ENCODE peak calls at places on chromosomes 11 and 22, in seven cellular contexts. One of them, this sample, is unnamed.

GRCh38 chr11:85595285-85595884 is 31.8 kb downstream of the DLG2 start:
- DNase-seq in K562: peak
- DNase-seq in H9: no peak
- DNase-seq in mesothelial cell of epicardium: no peak
- DNase-seq in GM20000: peak
- DNase-seq in transverse colon: no peak
- DNase-seq in AG09319: peak
- DNase-seq in this sample: no peak

GRCh38 chr22:23832226-23833016 is 6.4 kb downstream of the DERL3 start:
- DNase-seq in K562: no peak
- DNase-seq in AG09319: no peak
- DNase-seq in H9: no peak
- DNase-seq in mesothelial cell of epicardium: no peak
- DNase-seq in GM20000: no peak
- DNase-seq in transverse colon: no peak
- DNase-seq in this sample: no peak

GRCh38 chr11:92440701-92441338 is 216.2 kb downstream of the FAT3 start:
- DNase-seq in AG09319: no peak
- DNase-seq in transverse colon: no peak
- DNase-seq in H9: no peak
- DNase-seq in mesothelial cell of epicardium: no peak
- DNase-seq in K562: no peak
- DNase-seq in GM20000: no peak
- DNase-seq in this sample: no peak

GRCh38 chr11:94974178-94974577 is 669 bp downstream of the KDM4D start:
- DNase-seq in transverse colon: no peak
- DNase-seq in H9: no peak
- DNase-seq in mesothelial cell of epicardium: no peak
- DNase-seq in AG09319: no peak
- DNase-seq in K562: no peak
- DNase-seq in GM20000: no peak
- DNase-seq in this sample: no peak

GRCh38 chr11:8102296-8102915 is 21.4 kb downstream of the TUB start:
- DNase-seq in transverse colon: no peak
- DNase-seq in AG09319: no peak
- DNase-seq in K562: no peak
- DNase-seq in GM20000: no peak
- DNase-seq in H9: no peak
- DNase-seq in mesothelial cell of epicardium: no peak
- DNase-seq in this sample: no peak

GRCh38 chr11:48170840-48171233 is 45.8 kb upstream of the OR4B1 start:
- DNase-seq in H9: no peak
- DNase-seq in mesothelial cell of epicardium: no peak
- DNase-seq in transverse colon: no peak
- DNase-seq in AG09319: peak
- DNase-seq in GM20000: no peak
- DNase-seq in K562: no peak
- DNase-seq in this sample: no peak

GRCh38 chr11:65131895-65132237 is 2.5 kb downstream of the SYVN1 start:
- DNase-seq in GM20000: no peak
- DNase-seq in H9: no peak
- DNase-seq in mesothelial cell of epicardium: no peak
- DNase-seq in K562: no peak
- DNase-seq in AG09319: no peak
- DNase-seq in transverse colon: no peak
- DNase-seq in this sample: no peak

GRCh38 chr11:82814379-82814778 is 80.7 kb upstream of the FAM181B start:
- DNase-seq in transverse colon: no peak
- DNase-seq in K562: no peak
- DNase-seq in mesothelial cell of epicardium: no peak
- DNase-seq in GM20000: no peak
- DNase-seq in AG09319: no peak
- DNase-seq in H9: no peak
- DNase-seq in this sample: no peak

GRCh38 chr11:27482793-27483192 is 10.2 kb upstream of the LGR4 start:
- DNase-seq in K562: no peak
- DNase-seq in AG09319: no peak
- DNase-seq in mesothelial cell of epicardium: no peak
- DNase-seq in transverse colon: no peak
- DNase-seq in GM20000: no peak
- DNase-seq in H9: no peak
- DNase-seq in this sample: no peak

GRCh38 chr11:124638500-124638899 is 15.8 kb downstream of the TBRG1 start:
- DNase-seq in K562: peak
- DNase-seq in mesothelial cell of epicardium: no peak
- DNase-seq in GM20000: no peak
- DNase-seq in H9: no peak
- DNase-seq in AG09319: no peak
- DNase-seq in transverse colon: no peak
- DNase-seq in this sample: no peak

GRCh38 chr22:35597692-35598395 is 19.3 kb downstream of the MB start:
- DNase-seq in transverse colon: no peak
- DNase-seq in mesothelial cell of epicardium: no peak
- DNase-seq in GM20000: no peak
- DNase-seq in H9: no peak
- DNase-seq in K562: no peak
- DNase-seq in AG09319: no peak
- DNase-seq in this sample: no peak

GRCh38 chr11:66607126-66607834 is 9.2 kb upstream of the RBM14 start:
- DNase-seq in mesothelial cell of epicardium: no peak
- DNase-seq in GM20000: no peak
- DNase-seq in H9: no peak
- DNase-seq in AG09319: peak
- DNase-seq in transverse colon: peak
- DNase-seq in K562: no peak
- DNase-seq in this sample: peak

GRCh38 chr11:133697603-133698002 is 147.7 kb downstream of the SPATA19 start:
- DNase-seq in transverse colon: no peak
- DNase-seq in mesothelial cell of epicardium: no peak
- DNase-seq in AG09319: no peak
- DNase-seq in K562: no peak
- DNase-seq in H9: peak
- DNase-seq in GM20000: no peak
- DNase-seq in this sample: no peak

GRCh38 chr11:94151903-94152677 is 23.4 kb downstream of the PANX1 start:
- DNase-seq in transverse colon: no peak
- DNase-seq in H9: peak
- DNase-seq in K562: peak
- DNase-seq in AG09319: no peak
- DNase-seq in mesothelial cell of epicardium: no peak
- DNase-seq in GM20000: no peak
- DNase-seq in this sample: no peak

GRCh38 chr11:56509439-56509838 is 18.3 kb upstream of the OR5M8 start:
- DNase-seq in GM20000: no peak
- DNase-seq in K562: no peak
- DNase-seq in transverse colon: peak
- DNase-seq in H9: no peak
- DNase-seq in AG09319: no peak
- DNase-seq in mesothelial cell of epicardium: no peak
- DNase-seq in this sample: no peak

GRCh38 chr11:43825217-43825816 is 55.3 kb upstream of the ALKBH3 start:
- DNase-seq in K562: peak
- DNase-seq in AG09319: no peak
- DNase-seq in GM20000: no peak
- DNase-seq in H9: no peak
- DNase-seq in transverse colon: no peak
- DNase-seq in mesothelial cell of epicardium: no peak
- DNase-seq in this sample: no peak

GRCh38 chr11:110297082-110297725 is 790 bp upstream of the RDX start:
- DNase-seq in mesothelial cell of epicardium: no peak
- DNase-seq in GM20000: peak
- DNase-seq in transverse colon: no peak
- DNase-seq in AG09319: no peak
- DNase-seq in K562: peak
- DNase-seq in H9: no peak
- DNase-seq in this sample: no peak

GRCh38 chr22:24847490-24847889 is 41.5 kb downstream of the SGSM1 start:
- DNase-seq in H9: no peak
- DNase-seq in mesothelial cell of epicardium: no peak
- DNase-seq in AG09319: no peak
- DNase-seq in GM20000: no peak
- DNase-seq in transverse colon: no peak
- DNase-seq in K562: no peak
- DNase-seq in this sample: no peak

GRCh38 chr11:121534131-121535093 is 81.6 kb upstream of the SORL1-AS1 start:
- DNase-seq in mesothelial cell of epicardium: no peak
- DNase-seq in AG09319: peak
- DNase-seq in GM20000: no peak
- DNase-seq in transverse colon: no peak
- DNase-seq in K562: no peak
- DNase-seq in H9: no peak
- DNase-seq in this sample: no peak

GRCh38 chr11:4086584-4087353 is 7.8 kb upstream of the RRM1 start:
- DNase-seq in transverse colon: no peak
- DNase-seq in GM20000: no peak
- DNase-seq in H9: no peak
- DNase-seq in K562: no peak
- DNase-seq in AG09319: no peak
- DNase-seq in mesothelial cell of epicardium: no peak
- DNase-seq in this sample: no peak

GRCh38 chr11:111206472-111206871 is 39.1 kb upstream of the POU2AF2 start:
- DNase-seq in H9: no peak
- DNase-seq in AG09319: peak
- DNase-seq in GM20000: no peak
- DNase-seq in mesothelial cell of epicardium: no peak
- DNase-seq in K562: no peak
- DNase-seq in transverse colon: no peak
- DNase-seq in this sample: no peak

GRCh38 chr11:60657880-60658279 is 41.5 kb upstream of the MS4A8 start:
- DNase-seq in K562: peak
- DNase-seq in GM20000: no peak
- DNase-seq in transverse colon: peak
- DNase-seq in AG09319: no peak
- DNase-seq in H9: no peak
- DNase-seq in mesothelial cell of epicardium: no peak
- DNase-seq in this sample: no peak

DNA sequence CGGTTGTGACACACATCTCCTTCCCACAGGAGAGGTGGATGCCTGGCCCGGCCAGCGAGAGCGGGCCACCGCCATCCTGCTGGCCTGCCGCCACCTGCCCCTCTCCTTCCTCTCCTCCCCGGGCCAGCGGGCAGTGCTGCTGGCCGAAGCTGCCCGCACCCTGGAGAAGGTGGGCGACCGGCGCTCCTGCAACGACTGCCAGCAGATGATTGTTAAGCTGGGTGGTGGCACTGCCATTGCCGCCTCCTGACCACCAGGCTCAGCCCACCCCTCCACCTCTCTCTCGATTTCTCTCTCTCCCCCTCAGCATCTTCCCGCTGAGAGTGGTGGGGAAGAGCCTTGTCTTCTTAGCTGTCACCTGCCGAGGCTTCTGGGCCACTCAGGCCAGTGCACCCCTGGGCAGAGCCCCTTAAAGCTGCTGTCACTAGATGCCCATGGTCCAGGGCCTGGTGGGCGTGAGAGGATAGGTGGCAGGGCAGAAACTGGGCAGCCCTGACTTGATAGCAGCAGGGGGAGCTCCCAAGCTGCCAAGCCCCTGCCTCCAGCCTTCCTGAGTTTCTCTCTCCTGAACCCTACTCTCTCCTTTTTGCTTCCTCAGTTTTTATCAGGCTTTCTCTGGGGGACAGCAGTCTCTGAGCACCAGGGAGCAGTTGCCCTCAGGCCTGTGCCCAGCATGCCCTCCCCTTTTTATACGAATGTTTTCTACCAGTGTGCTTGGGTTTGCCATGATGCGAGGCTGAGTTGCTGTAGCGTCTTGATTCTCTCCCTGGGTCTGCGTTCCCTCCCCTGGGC is 9.3 kb downstream of the SHISA8 start:
- DNase-seq in GM20000: no peak
- DNase-seq in mesothelial cell of epicardium: no peak
- DNase-seq in K562: no peak
- DNase-seq in transverse colon: no peak
- DNase-seq in AG09319: no peak
- DNase-seq in H9: peak
- DNase-seq in this sample: no peak
- TF ChIP-seq CTCF in GM20000: no peak
- TF ChIP-seq CTCF in mesothelial cell of epicardium: no peak
- TF ChIP-seq CTCF in K562: no peak
- TF ChIP-seq CTCF in transverse colon: no peak
- TF ChIP-seq CTCF in AG09319: no peak
- TF ChIP-seq CTCF in H9: no peak
- TF ChIP-seq CTCF in this sample: no peak

DNA sequence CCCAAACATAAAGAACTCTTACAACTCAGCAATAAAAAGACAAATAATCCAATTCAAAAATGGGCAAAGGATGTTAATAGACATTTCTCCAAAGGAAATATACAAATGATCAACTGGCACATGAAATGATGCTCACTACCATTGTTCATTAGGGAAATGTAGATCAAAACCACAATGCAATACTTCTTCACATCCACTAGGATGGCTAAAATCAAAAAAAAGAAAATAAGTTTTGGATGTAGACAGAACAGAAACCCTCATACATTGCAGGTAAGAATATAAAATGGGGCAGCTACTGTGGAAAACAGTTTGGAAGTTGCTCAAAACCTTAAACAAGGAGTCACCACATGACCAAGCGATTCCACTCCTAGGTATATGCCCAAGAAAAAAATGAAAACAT is 16.3 kb downstream of the SIK3 start:
- DNase-seq in AG09319: no peak
- DNase-seq in H9: no peak
- DNase-seq in K562: no peak
- DNase-seq in GM20000: no peak
- DNase-seq in mesothelial cell of epicardium: no peak
- DNase-seq in transverse colon: no peak
- DNase-seq in this sample: no peak
- TF ChIP-seq CTCF in AG09319: no peak
- TF ChIP-seq CTCF in H9: peak
- TF ChIP-seq CTCF in K562: no peak
- TF ChIP-seq CTCF in GM20000: no peak
- TF ChIP-seq CTCF in mesothelial cell of epicardium: peak
- TF ChIP-seq CTCF in transverse colon: no peak
- TF ChIP-seq CTCF in this sample: no peak

GRCh38 chr22:38751422-38752346 is 4.1 kb downstream of the SUN2 start:
- DNase-seq in GM20000: peak
- DNase-seq in transverse colon: peak
- DNase-seq in AG09319: no peak
- DNase-seq in H9: no peak
- DNase-seq in mesothelial cell of epicardium: no peak
- DNase-seq in K562: no peak
- DNase-seq in this sample: no peak
- TF ChIP-seq CTCF in GM20000: no peak
- TF ChIP-seq CTCF in transverse colon: no peak
- TF ChIP-seq CTCF in AG09319: no peak
- TF ChIP-seq CTCF in H9: no peak
- TF ChIP-seq CTCF in mesothelial cell of epicardium: no peak
- TF ChIP-seq CTCF in K562: no peak
- TF ChIP-seq CTCF in this sample: no peak

DNA sequence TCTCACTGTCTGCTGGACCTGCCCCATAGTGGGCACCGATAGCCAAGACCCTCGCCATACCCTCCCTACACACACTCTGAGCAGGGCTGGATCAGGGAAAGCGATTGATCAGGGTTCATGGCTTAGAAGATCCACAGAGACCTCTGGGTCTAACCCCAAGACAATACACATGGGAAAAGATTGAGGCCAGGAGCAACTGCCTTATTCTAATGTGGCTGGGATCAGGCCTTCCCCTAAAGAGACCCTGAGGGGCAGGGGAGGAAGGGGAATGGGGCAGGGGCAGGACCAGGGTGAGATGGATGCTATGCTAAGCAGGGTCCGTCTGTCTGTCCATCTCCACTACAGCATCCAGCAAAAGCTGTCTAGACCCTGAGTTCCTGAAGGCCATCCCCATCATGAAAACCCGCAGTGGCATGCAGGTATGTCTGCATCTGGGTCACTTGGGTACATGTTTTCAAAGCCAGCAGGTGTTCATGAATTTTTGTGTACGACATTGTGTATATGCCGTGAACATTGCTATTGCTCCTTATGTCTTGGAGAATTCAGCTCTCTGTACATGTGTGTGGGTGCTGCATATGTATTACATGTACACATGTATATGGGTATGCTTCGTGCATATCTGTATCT is 15.3 kb upstream of the RELT start:
- DNase-seq in K562: no peak
- DNase-seq in H9: no peak
- DNase-seq in transverse colon: no peak
- DNase-seq in GM20000: no peak
- DNase-seq in AG09319: no peak
- DNase-seq in mesothelial cell of epicardium: no peak
- DNase-seq in this sample: no peak
- TF ChIP-seq CTCF in K562: no peak
- TF ChIP-seq CTCF in H9: no peak
- TF ChIP-seq CTCF in transverse colon: no peak
- TF ChIP-seq CTCF in GM20000: no peak
- TF ChIP-seq CTCF in AG09319: no peak
- TF ChIP-seq CTCF in mesothelial cell of epicardium: no peak
- TF ChIP-seq CTCF in this sample: no peak